ENCODE peak calls at places on chromosome 9, in five cellular contexts. One of them, this sample, is unnamed.

GRCh38 chr9:128139621-128140020 is 9.6 kb upstream of the LCN2 start:
- DNase-seq in hypothalamus: no peak
- DNase-seq in IMR-90: no peak
- DNase-seq in AML-193: no peak
- DNase-seq in activated T-helper 1 cell treated with anti-CD3 and anti-CD28 coated beads, Interleukin-12 subunit alpha, Interleukin-12 subunit beta, Interleukin-2, Interleukin-4 antibody, amounts not matched to agents 30 ng/mL and 10 ng/mL and 1 ng/mL, durations not matched to agents 14 hours and 24 hours and 36 hours: no peak
- DNase-seq in this sample: no peak

GRCh38 chr9:5336683-5337082 is 3.0 kb downstream of the RLN1 start:
- DNase-seq in hypothalamus: no peak
- DNase-seq in IMR-90: no peak
- DNase-seq in activated T-helper 1 cell treated with anti-CD3 and anti-CD28 coated beads, Interleukin-12 subunit alpha, Interleukin-12 subunit beta, Interleukin-2, Interleukin-4 antibody, amounts not matched to agents 30 ng/mL and 10 ng/mL and 1 ng/mL, durations not matched to agents 14 hours and 24 hours and 36 hours: peak
- DNase-seq in AML-193: no peak
- DNase-seq in this sample: no peak

GRCh38 chr9:123238364-123238763 is 30.0 kb downstream of the STRBP start:
- DNase-seq in IMR-90: no peak
- DNase-seq in AML-193: no peak
- DNase-seq in hypothalamus: no peak
- DNase-seq in activated T-helper 1 cell treated with anti-CD3 and anti-CD28 coated beads, Interleukin-12 subunit alpha, Interleukin-12 subunit beta, Interleukin-2, Interleukin-4 antibody, amounts not matched to agents 30 ng/mL and 10 ng/mL and 1 ng/mL, durations not matched to agents 14 hours and 24 hours and 36 hours: no peak
- DNase-seq in this sample: peak

GRCh38 chr9:136657975-136658848 is 4.5 kb upstream of the EGFL7 start:
- DNase-seq in activated T-helper 1 cell treated with anti-CD3 and anti-CD28 coated beads, Interleukin-12 subunit alpha, Interleukin-12 subunit beta, Interleukin-2, Interleukin-4 antibody, amounts not matched to agents 30 ng/mL and 10 ng/mL and 1 ng/mL, durations not matched to agents 14 hours and 24 hours and 36 hours: no peak
- DNase-seq in IMR-90: no peak
- DNase-seq in AML-193: no peak
- DNase-seq in hypothalamus: no peak
- DNase-seq in this sample: no peak

GRCh38 chr9:111691686-111692329 is 30.4 kb downstream of the GNG10 start:
- DNase-seq in hypothalamus: no peak
- DNase-seq in IMR-90: peak
- DNase-seq in AML-193: peak
- DNase-seq in activated T-helper 1 cell treated with anti-CD3 and anti-CD28 coated beads, Interleukin-12 subunit alpha, Interleukin-12 subunit beta, Interleukin-2, Interleukin-4 antibody, amounts not matched to agents 30 ng/mL and 10 ng/mL and 1 ng/mL, durations not matched to agents 14 hours and 24 hours and 36 hours: no peak
- DNase-seq in this sample: peak

GRCh38 chr9:1231998-1232919 is 182.1 kb downstream of the DMRT2 start:
- DNase-seq in activated T-helper 1 cell treated with anti-CD3 and anti-CD28 coated beads, Interleukin-12 subunit alpha, Interleukin-12 subunit beta, Interleukin-2, Interleukin-4 antibody, amounts not matched to agents 30 ng/mL and 10 ng/mL and 1 ng/mL, durations not matched to agents 14 hours and 24 hours and 36 hours: no peak
- DNase-seq in AML-193: no peak
- DNase-seq in IMR-90: peak
- DNase-seq in hypothalamus: no peak
- DNase-seq in this sample: peak

GRCh38 chr9:83920469-83920941 is 727 bp downstream of the KIF27 start:
- DNase-seq in AML-193: peak
- DNase-seq in activated T-helper 1 cell treated with anti-CD3 and anti-CD28 coated beads, Interleukin-12 subunit alpha, Interleukin-12 subunit beta, Interleukin-2, Interleukin-4 antibody, amounts not matched to agents 30 ng/mL and 10 ng/mL and 1 ng/mL, durations not matched to agents 14 hours and 24 hours and 36 hours: no peak
- DNase-seq in hypothalamus: no peak
- DNase-seq in IMR-90: peak
- DNase-seq in this sample: peak

GRCh38 chr9:89370593-89370992 is 52.3 kb downstream of the SECISBP2 start:
- DNase-seq in AML-193: no peak
- DNase-seq in hypothalamus: no peak
- DNase-seq in activated T-helper 1 cell treated with anti-CD3 and anti-CD28 coated beads, Interleukin-12 subunit alpha, Interleukin-12 subunit beta, Interleukin-2, Interleukin-4 antibody, amounts not matched to agents 30 ng/mL and 10 ng/mL and 1 ng/mL, durations not matched to agents 14 hours and 24 hours and 36 hours: no peak
- DNase-seq in IMR-90: no peak
- DNase-seq in this sample: no peak

GRCh38 chr9:127520941-127521918 is 69.9 kb downstream of the LRSAM1 start:
- DNase-seq in hypothalamus: no peak
- DNase-seq in IMR-90: peak
- DNase-seq in activated T-helper 1 cell treated with anti-CD3 and anti-CD28 coated beads, Interleukin-12 subunit alpha, Interleukin-12 subunit beta, Interleukin-2, Interleukin-4 antibody, amounts not matched to agents 30 ng/mL and 10 ng/mL and 1 ng/mL, durations not matched to agents 14 hours and 24 hours and 36 hours: no peak
- DNase-seq in AML-193: no peak
- DNase-seq in this sample: peak

GRCh38 chr9:34809504-34810186 is 99.7 kb upstream of the CCL21 start:
- DNase-seq in activated T-helper 1 cell treated with anti-CD3 and anti-CD28 coated beads, Interleukin-12 subunit alpha, Interleukin-12 subunit beta, Interleukin-2, Interleukin-4 antibody, amounts not matched to agents 30 ng/mL and 10 ng/mL and 1 ng/mL, durations not matched to agents 14 hours and 24 hours and 36 hours: no peak
- DNase-seq in IMR-90: peak
- DNase-seq in AML-193: no peak
- DNase-seq in hypothalamus: no peak
- DNase-seq in this sample: peak

GRCh38 chr9:21983509-21983908 is 10.7 kb downstream of the CDKN2A start:
- DNase-seq in activated T-helper 1 cell treated with anti-CD3 and anti-CD28 coated beads, Interleukin-12 subunit alpha, Interleukin-12 subunit beta, Interleukin-2, Interleukin-4 antibody, amounts not matched to agents 30 ng/mL and 10 ng/mL and 1 ng/mL, durations not matched to agents 14 hours and 24 hours and 36 hours: no peak
- DNase-seq in AML-193: peak
- DNase-seq in IMR-90: no peak
- DNase-seq in hypothalamus: no peak
- DNase-seq in this sample: no peak

GRCh38 chr9:36924071-36924470 is 110.0 kb downstream of the PAX5 start:
- DNase-seq in activated T-helper 1 cell treated with anti-CD3 and anti-CD28 coated beads, Interleukin-12 subunit alpha, Interleukin-12 subunit beta, Interleukin-2, Interleukin-4 antibody, amounts not matched to agents 30 ng/mL and 10 ng/mL and 1 ng/mL, durations not matched to agents 14 hours and 24 hours and 36 hours: peak
- DNase-seq in hypothalamus: no peak
- DNase-seq in AML-193: no peak
- DNase-seq in IMR-90: peak
- DNase-seq in this sample: peak

GRCh38 chr9:6467006-6467625 is 54.1 kb downstream of the UHRF2 start:
- DNase-seq in AML-193: no peak
- DNase-seq in hypothalamus: no peak
- DNase-seq in activated T-helper 1 cell treated with anti-CD3 and anti-CD28 coated beads, Interleukin-12 subunit alpha, Interleukin-12 subunit beta, Interleukin-2, Interleukin-4 antibody, amounts not matched to agents 30 ng/mL and 10 ng/mL and 1 ng/mL, durations not matched to agents 14 hours and 24 hours and 36 hours: no peak
- DNase-seq in IMR-90: no peak
- DNase-seq in this sample: no peak

GRCh38 chr9:17859987-17860386 is 281.1 kb downstream of the SH3GL2 start:
- DNase-seq in activated T-helper 1 cell treated with anti-CD3 and anti-CD28 coated beads, Interleukin-12 subunit alpha, Interleukin-12 subunit beta, Interleukin-2, Interleukin-4 antibody, amounts not matched to agents 30 ng/mL and 10 ng/mL and 1 ng/mL, durations not matched to agents 14 hours and 24 hours and 36 hours: no peak
- DNase-seq in IMR-90: no peak
- DNase-seq in AML-193: no peak
- DNase-seq in hypothalamus: no peak
- DNase-seq in this sample: no peak

GRCh38 chr9:31071606-31072286 is 1312.7 kb upstream of the ACO1 start:
- DNase-seq in activated T-helper 1 cell treated with anti-CD3 and anti-CD28 coated beads, Interleukin-12 subunit alpha, Interleukin-12 subunit beta, Interleukin-2, Interleukin-4 antibody, amounts not matched to agents 30 ng/mL and 10 ng/mL and 1 ng/mL, durations not matched to agents 14 hours and 24 hours and 36 hours: no peak
- DNase-seq in IMR-90: no peak
- DNase-seq in AML-193: no peak
- DNase-seq in hypothalamus: no peak
- DNase-seq in this sample: no peak

GRCh38 chr9:124855944-124856773 is 2.9 kb downstream of the WDR38 start:
- DNase-seq in hypothalamus: no peak
- DNase-seq in IMR-90: no peak
- DNase-seq in AML-193: no peak
- DNase-seq in activated T-helper 1 cell treated with anti-CD3 and anti-CD28 coated beads, Interleukin-12 subunit alpha, Interleukin-12 subunit beta, Interleukin-2, Interleukin-4 antibody, amounts not matched to agents 30 ng/mL and 10 ng/mL and 1 ng/mL, durations not matched to agents 14 hours and 24 hours and 36 hours: no peak
- DNase-seq in this sample: no peak

GRCh38 chr9:122348288-122348777 is 22.5 kb upstream of the PTGS1 start:
- DNase-seq in AML-193: no peak
- DNase-seq in IMR-90: no peak
- DNase-seq in hypothalamus: no peak
- DNase-seq in activated T-helper 1 cell treated with anti-CD3 and anti-CD28 coated beads, Interleukin-12 subunit alpha, Interleukin-12 subunit beta, Interleukin-2, Interleukin-4 antibody, amounts not matched to agents 30 ng/mL and 10 ng/mL and 1 ng/mL, durations not matched to agents 14 hours and 24 hours and 36 hours: no peak
- DNase-seq in this sample: no peak

GRCh38 chr9:121599186-121599871 is 52.1 kb upstream of the DAB2IP start:
- DNase-seq in IMR-90: peak
- DNase-seq in AML-193: no peak
- DNase-seq in activated T-helper 1 cell treated with anti-CD3 and anti-CD28 coated beads, Interleukin-12 subunit alpha, Interleukin-12 subunit beta, Interleukin-2, Interleukin-4 antibody, amounts not matched to agents 30 ng/mL and 10 ng/mL and 1 ng/mL, durations not matched to agents 14 hours and 24 hours and 36 hours: no peak
- DNase-seq in hypothalamus: peak
- DNase-seq in this sample: no peak

GRCh38 chr9:94882953-94883641 is 156.6 kb downstream of the AOPEP start:
- DNase-seq in hypothalamus: no peak
- DNase-seq in AML-193: no peak
- DNase-seq in activated T-helper 1 cell treated with anti-CD3 and anti-CD28 coated beads, Interleukin-12 subunit alpha, Interleukin-12 subunit beta, Interleukin-2, Interleukin-4 antibody, amounts not matched to agents 30 ng/mL and 10 ng/mL and 1 ng/mL, durations not matched to agents 14 hours and 24 hours and 36 hours: no peak
- DNase-seq in IMR-90: no peak
- DNase-seq in this sample: no peak

GRCh38 chr9:131266301-131267229 is 9.7 kb downstream of the FAM78A start:
- DNase-seq in IMR-90: no peak
- DNase-seq in activated T-helper 1 cell treated with anti-CD3 and anti-CD28 coated beads, Interleukin-12 subunit alpha, Interleukin-12 subunit beta, Interleukin-2, Interleukin-4 antibody, amounts not matched to agents 30 ng/mL and 10 ng/mL and 1 ng/mL, durations not matched to agents 14 hours and 24 hours and 36 hours: no peak
- DNase-seq in AML-193: no peak
- DNase-seq in hypothalamus: no peak
- DNase-seq in this sample: no peak

GRCh38 chr9:10062629-10063395 is 550.0 kb downstream of the PTPRD start:
- DNase-seq in AML-193: no peak
- DNase-seq in activated T-helper 1 cell treated with anti-CD3 and anti-CD28 coated beads, Interleukin-12 subunit alpha, Interleukin-12 subunit beta, Interleukin-2, Interleukin-4 antibody, amounts not matched to agents 30 ng/mL and 10 ng/mL and 1 ng/mL, durations not matched to agents 14 hours and 24 hours and 36 hours: no peak
- DNase-seq in hypothalamus: no peak
- DNase-seq in IMR-90: peak
- DNase-seq in this sample: peak

GRCh38 chr9:124366476-124367220 is 48.6 kb downstream of the PSMB7 start:
- DNase-seq in AML-193: no peak
- DNase-seq in hypothalamus: no peak
- DNase-seq in activated T-helper 1 cell treated with anti-CD3 and anti-CD28 coated beads, Interleukin-12 subunit alpha, Interleukin-12 subunit beta, Interleukin-2, Interleukin-4 antibody, amounts not matched to agents 30 ng/mL and 10 ng/mL and 1 ng/mL, durations not matched to agents 14 hours and 24 hours and 36 hours: no peak
- DNase-seq in IMR-90: peak
- DNase-seq in this sample: peak

GRCh38 chr9:20220286-20220685 is 402.0 kb downstream of the MLLT3 start:
- DNase-seq in activated T-helper 1 cell treated with anti-CD3 and anti-CD28 coated beads, Interleukin-12 subunit alpha, Interleukin-12 subunit beta, Interleukin-2, Interleukin-4 antibody, amounts not matched to agents 30 ng/mL and 10 ng/mL and 1 ng/mL, durations not matched to agents 14 hours and 24 hours and 36 hours: no peak
- DNase-seq in IMR-90: no peak
- DNase-seq in hypothalamus: no peak
- DNase-seq in AML-193: no peak
- DNase-seq in this sample: peak

GRCh38 chr9:114314881-114315722 is 7.8 kb upstream of the ORM1 start:
- DNase-seq in AML-193: no peak
- DNase-seq in activated T-helper 1 cell treated with anti-CD3 and anti-CD28 coated beads, Interleukin-12 subunit alpha, Interleukin-12 subunit beta, Interleukin-2, Interleukin-4 antibody, amounts not matched to agents 30 ng/mL and 10 ng/mL and 1 ng/mL, durations not matched to agents 14 hours and 24 hours and 36 hours: no peak
- DNase-seq in hypothalamus: peak
- DNase-seq in IMR-90: no peak
- DNase-seq in this sample: no peak

This sample was measured in amniotic epithelial cell.